ENCODE peak calls at places on chromosomes 6 and 20, in eight cellular contexts. One of them, this sample, is unnamed.

GRCh38 chr6:41740366-41741162 is 5.2 kb upstream of the TFEB start:
- DNase-seq in cardiac fibroblast: no peak
- DNase-seq in adrenal gland: no peak
- DNase-seq in BE2C: no peak
- DNase-seq in cardiac muscle cell: no peak
- DNase-seq in endothelial cell of umbilical vein: no peak
- DNase-seq in dorsolateral prefrontal cortex: no peak
- DNase-seq in HFFc6: no peak
- DNase-seq in this sample: no peak

GRCh38 chr20:37727957-37728634 is 34.3 kb downstream of the CTNNBL1 start:
- DNase-seq in cardiac fibroblast: no peak
- DNase-seq in adrenal gland: no peak
- DNase-seq in BE2C: no peak
- DNase-seq in cardiac muscle cell: no peak
- DNase-seq in endothelial cell of umbilical vein: no peak
- DNase-seq in dorsolateral prefrontal cortex: no peak
- DNase-seq in HFFc6: no peak
- DNase-seq in this sample: no peak

GRCh38 chr6:19838442-19839236 is 1.5 kb downstream of the ID4 start:
- DNase-seq in cardiac fibroblast: peak; percentile 45
- DNase-seq in adrenal gland: no peak
- DNase-seq in BE2C: peak; percentile 20
- DNase-seq in cardiac muscle cell: no peak
- DNase-seq in endothelial cell of umbilical vein: no peak
- DNase-seq in dorsolateral prefrontal cortex: peak; percentile 44
- DNase-seq in HFFc6: no peak
- DNase-seq in this sample: no peak

GRCh38 chr6:33695451-33695855 is 16.0 kb downstream of the UQCC2 start:
- DNase-seq in cardiac fibroblast: peak; percentile 21
- DNase-seq in adrenal gland: no peak
- DNase-seq in BE2C: peak; percentile 34
- DNase-seq in cardiac muscle cell: no peak
- DNase-seq in endothelial cell of umbilical vein: no peak
- DNase-seq in dorsolateral prefrontal cortex: no peak
- DNase-seq in HFFc6: no peak
- DNase-seq in this sample: no peak

GRCh38 chr6:151240861-151241642 is 1.3 kb downstream of the AKAP12 start:
- DNase-seq in cardiac fibroblast: peak; percentile 82
- DNase-seq in adrenal gland: no peak
- DNase-seq in BE2C: peak; percentile 59
- DNase-seq in cardiac muscle cell: peak; percentile 87
- DNase-seq in endothelial cell of umbilical vein: peak; percentile 66
- DNase-seq in dorsolateral prefrontal cortex: peak; percentile 73
- DNase-seq in HFFc6: peak; percentile 16
- DNase-seq in this sample: no peak

GRCh38 chr6:161056451-161056850 is 64.9 kb downstream of the MAP3K4 start:
- DNase-seq in cardiac fibroblast: no peak
- DNase-seq in adrenal gland: no peak
- DNase-seq in BE2C: no peak
- DNase-seq in cardiac muscle cell: no peak
- DNase-seq in endothelial cell of umbilical vein: no peak
- DNase-seq in dorsolateral prefrontal cortex: no peak
- DNase-seq in HFFc6: no peak
- DNase-seq in this sample: no peak

GRCh38 chr6:170438402-170438753 is 114.7 kb downstream of the PSMB1 start:
- DNase-seq in cardiac fibroblast: peak; percentile 98
- DNase-seq in adrenal gland: peak; percentile 83
- DNase-seq in BE2C: peak; percentile 96
- DNase-seq in cardiac muscle cell: peak; percentile 97
- DNase-seq in endothelial cell of umbilical vein: peak; percentile 86
- DNase-seq in dorsolateral prefrontal cortex: peak; percentile 85
- DNase-seq in HFFc6: peak; percentile 99
- DNase-seq in this sample: peak; percentile 66

GRCh38 chr6:23533954-23534725 is 591.9 kb upstream of the NRSN1 start:
- DNase-seq in cardiac fibroblast: peak; percentile 7
- DNase-seq in adrenal gland: no peak
- DNase-seq in BE2C: no peak
- DNase-seq in cardiac muscle cell: peak; percentile 44
- DNase-seq in endothelial cell of umbilical vein: no peak
- DNase-seq in dorsolateral prefrontal cortex: no peak
- DNase-seq in HFFc6: no peak
- DNase-seq in this sample: no peak

GRCh38 chr6:96521267-96521624 is 360 bp upstream of the UFL1 start:
- DNase-seq in cardiac fibroblast: no peak
- DNase-seq in adrenal gland: no peak
- DNase-seq in BE2C: no peak
- DNase-seq in cardiac muscle cell: no peak
- DNase-seq in endothelial cell of umbilical vein: no peak
- DNase-seq in dorsolateral prefrontal cortex: no peak
- DNase-seq in HFFc6: no peak
- DNase-seq in this sample: no peak

GRCh38 chr20:20593447-20594170 is 118.8 kb downstream of the RALGAPA2 start:
- DNase-seq in cardiac fibroblast: peak; percentile 56
- DNase-seq in adrenal gland: peak; percentile 48
- DNase-seq in BE2C: peak; percentile 75
- DNase-seq in cardiac muscle cell: peak; percentile 63
- DNase-seq in endothelial cell of umbilical vein: peak; percentile 35
- DNase-seq in dorsolateral prefrontal cortex: peak; percentile 51
- DNase-seq in HFFc6: peak; percentile 63
- DNase-seq in this sample: no peak

GRCh38 chr20:24425523-24425922 is 43.9 kb upstream of the SYNDIG1 start:
- DNase-seq in cardiac fibroblast: no peak
- DNase-seq in adrenal gland: no peak
- DNase-seq in BE2C: no peak
- DNase-seq in cardiac muscle cell: no peak
- DNase-seq in endothelial cell of umbilical vein: no peak
- DNase-seq in dorsolateral prefrontal cortex: no peak
- DNase-seq in HFFc6: no peak
- DNase-seq in this sample: no peak

GRCh38 chr6:139250296-139251274 is 41.2 kb downstream of the TXLNB start:
- DNase-seq in cardiac fibroblast: peak; percentile 52
- DNase-seq in adrenal gland: peak; percentile 65
- DNase-seq in BE2C: peak; percentile 57
- DNase-seq in cardiac muscle cell: peak; percentile 67
- DNase-seq in endothelial cell of umbilical vein: peak; percentile 60
- DNase-seq in dorsolateral prefrontal cortex: peak; percentile 52
- DNase-seq in HFFc6: peak; percentile 17
- DNase-seq in this sample: no peak

GRCh38 chr6:167781066-167781767 is 45.5 kb upstream of the AFDN start:
- DNase-seq in cardiac fibroblast: no peak
- DNase-seq in adrenal gland: no peak
- DNase-seq in BE2C: no peak
- DNase-seq in cardiac muscle cell: no peak
- DNase-seq in endothelial cell of umbilical vein: no peak
- DNase-seq in dorsolateral prefrontal cortex: no peak
- DNase-seq in HFFc6: no peak
- DNase-seq in this sample: no peak

GRCh38 chr6:43943781-43944250 is 173.8 kb downstream of the VEGFA start:
- DNase-seq in cardiac fibroblast: no peak
- DNase-seq in adrenal gland: no peak
- DNase-seq in BE2C: peak; percentile 43
- DNase-seq in cardiac muscle cell: no peak
- DNase-seq in endothelial cell of umbilical vein: no peak
- DNase-seq in dorsolateral prefrontal cortex: no peak
- DNase-seq in HFFc6: no peak
- DNase-seq in this sample: no peak

GRCh38 chr6:99446076-99446475 is 21.0 kb upstream of the PNISR start:
- DNase-seq in cardiac fibroblast: no peak
- DNase-seq in adrenal gland: no peak
- DNase-seq in BE2C: no peak
- DNase-seq in cardiac muscle cell: no peak
- DNase-seq in endothelial cell of umbilical vein: no peak
- DNase-seq in dorsolateral prefrontal cortex: no peak
- DNase-seq in HFFc6: no peak
- DNase-seq in this sample: no peak

GRCh38 chr20:8867346-8867745 is 201.5 kb upstream of the PLCB4 start:
- DNase-seq in cardiac fibroblast: no peak
- DNase-seq in adrenal gland: no peak
- DNase-seq in BE2C: no peak
- DNase-seq in cardiac muscle cell: no peak
- DNase-seq in endothelial cell of umbilical vein: no peak
- DNase-seq in dorsolateral prefrontal cortex: no peak
- DNase-seq in HFFc6: no peak
- DNase-seq in this sample: no peak

GRCh38 chr6:146968041-146968760 is 236.0 kb upstream of the STXBP5 start:
- DNase-seq in cardiac fibroblast: peak; percentile 85
- DNase-seq in adrenal gland: peak; percentile 33
- DNase-seq in BE2C: peak; percentile 15
- DNase-seq in cardiac muscle cell: peak; percentile 83
- DNase-seq in endothelial cell of umbilical vein: peak; percentile 72
- DNase-seq in dorsolateral prefrontal cortex: no peak
- DNase-seq in HFFc6: peak; percentile 79
- DNase-seq in this sample: no peak

GRCh38 chr6:51844391-51844735 is 243.1 kb downstream of the PKHD1 start:
- DNase-seq in cardiac fibroblast: no peak
- DNase-seq in adrenal gland: no peak
- DNase-seq in BE2C: peak; percentile 72
- DNase-seq in cardiac muscle cell: no peak
- DNase-seq in endothelial cell of umbilical vein: no peak
- DNase-seq in dorsolateral prefrontal cortex: no peak
- DNase-seq in HFFc6: no peak
- DNase-seq in this sample: no peak
- TF ChIP-seq CTCF in cardiac fibroblast: no peak
- TF ChIP-seq CTCF in adrenal gland: no peak
- TF ChIP-seq CTCF in BE2C: peak; percentile 95
- TF ChIP-seq CTCF in cardiac muscle cell: no peak
- TF ChIP-seq CTCF in endothelial cell of umbilical vein: no peak
- TF ChIP-seq CTCF in dorsolateral prefrontal cortex: peak; percentile 28
- TF ChIP-seq CTCF in HFFc6: no peak
- TF ChIP-seq CTCF in this sample: no peak

DNA sequence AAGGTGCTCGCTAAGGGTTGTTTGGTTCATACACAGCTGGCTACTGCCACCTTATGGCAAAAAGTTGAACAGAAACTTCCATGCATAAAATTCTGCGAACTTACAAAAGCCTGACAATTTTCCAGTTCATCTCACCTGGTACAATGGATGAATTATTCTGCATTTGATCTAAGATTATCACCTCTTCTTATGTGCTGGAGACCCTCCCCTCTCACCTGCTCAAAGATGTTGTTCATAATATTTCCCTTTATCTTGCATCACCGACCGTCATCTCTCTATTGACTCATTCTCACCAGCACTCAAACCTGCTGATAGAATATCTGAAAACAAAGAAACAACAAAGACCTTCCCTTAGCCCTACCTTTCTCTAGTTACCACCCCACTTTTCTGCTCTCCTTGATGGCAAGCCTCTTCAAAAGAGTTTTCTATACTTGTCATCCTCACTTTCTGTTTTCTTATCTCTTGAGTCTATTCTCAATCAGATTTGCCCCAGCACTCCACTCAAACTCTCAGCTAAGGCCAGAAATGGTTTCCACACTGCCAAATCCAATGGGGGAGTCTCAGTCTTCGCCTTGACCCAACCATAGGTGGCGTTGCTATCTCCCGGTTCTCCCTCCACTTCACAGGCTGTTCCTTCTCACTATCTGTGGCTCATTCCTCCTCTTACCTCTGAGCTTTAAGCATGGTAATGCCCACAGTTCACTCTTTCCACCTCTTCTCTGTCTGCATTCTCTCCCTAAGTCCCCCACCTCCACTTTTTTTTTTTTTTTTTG is 25.8 kb downstream of the SNRNP48 start:
- DNase-seq in cardiac fibroblast: peak; percentile 80
- DNase-seq in adrenal gland: peak; percentile 59
- DNase-seq in BE2C: peak; percentile 50
- DNase-seq in cardiac muscle cell: peak; percentile 77
- DNase-seq in endothelial cell of umbilical vein: peak; percentile 64
- DNase-seq in dorsolateral prefrontal cortex: no peak
- DNase-seq in HFFc6: peak; percentile 50
- DNase-seq in this sample: no peak
- TF ChIP-seq CTCF in cardiac fibroblast: peak; percentile 80
- TF ChIP-seq CTCF in adrenal gland: peak; percentile 85
- TF ChIP-seq CTCF in BE2C: peak; percentile 86
- TF ChIP-seq CTCF in cardiac muscle cell: peak; percentile 74
- TF ChIP-seq CTCF in endothelial cell of umbilical vein: peak; percentile 66
- TF ChIP-seq CTCF in dorsolateral prefrontal cortex: peak; percentile 77
- TF ChIP-seq CTCF in HFFc6: peak; percentile 83
- TF ChIP-seq CTCF in this sample: no peak

DNA sequence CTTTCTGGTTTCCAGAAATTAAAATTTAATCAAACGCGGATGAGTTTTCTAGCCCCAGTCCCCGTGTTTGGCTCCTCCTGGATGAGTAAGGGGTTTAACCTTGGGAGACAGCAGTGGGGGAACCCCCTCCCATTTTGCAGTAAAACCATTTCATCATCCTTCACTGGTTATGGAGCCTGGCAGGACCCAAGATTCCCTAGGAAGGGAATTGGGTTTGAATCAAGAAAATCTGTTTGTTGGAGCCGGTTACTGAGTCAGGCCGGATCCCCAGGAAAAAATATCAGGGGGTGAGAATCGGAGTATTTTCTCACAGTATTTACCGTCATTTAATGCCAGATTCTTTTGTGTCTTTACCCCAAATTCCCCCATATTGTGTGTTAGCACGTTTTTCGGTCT is 769 bp downstream of the YWHAB start:
- DNase-seq in cardiac fibroblast: no peak
- DNase-seq in adrenal gland: peak; percentile 19
- DNase-seq in BE2C: no peak
- DNase-seq in cardiac muscle cell: peak; percentile 19
- DNase-seq in endothelial cell of umbilical vein: peak; percentile 30
- DNase-seq in dorsolateral prefrontal cortex: no peak
- DNase-seq in HFFc6: no peak
- DNase-seq in this sample: no peak
- TF ChIP-seq CTCF in cardiac fibroblast: no peak
- TF ChIP-seq CTCF in adrenal gland: no peak
- TF ChIP-seq CTCF in BE2C: no peak
- TF ChIP-seq CTCF in cardiac muscle cell: no peak
- TF ChIP-seq CTCF in endothelial cell of umbilical vein: no peak
- TF ChIP-seq CTCF in dorsolateral prefrontal cortex: no peak
- TF ChIP-seq CTCF in HFFc6: peak; percentile 29
- TF ChIP-seq CTCF in this sample: no peak

DNA sequence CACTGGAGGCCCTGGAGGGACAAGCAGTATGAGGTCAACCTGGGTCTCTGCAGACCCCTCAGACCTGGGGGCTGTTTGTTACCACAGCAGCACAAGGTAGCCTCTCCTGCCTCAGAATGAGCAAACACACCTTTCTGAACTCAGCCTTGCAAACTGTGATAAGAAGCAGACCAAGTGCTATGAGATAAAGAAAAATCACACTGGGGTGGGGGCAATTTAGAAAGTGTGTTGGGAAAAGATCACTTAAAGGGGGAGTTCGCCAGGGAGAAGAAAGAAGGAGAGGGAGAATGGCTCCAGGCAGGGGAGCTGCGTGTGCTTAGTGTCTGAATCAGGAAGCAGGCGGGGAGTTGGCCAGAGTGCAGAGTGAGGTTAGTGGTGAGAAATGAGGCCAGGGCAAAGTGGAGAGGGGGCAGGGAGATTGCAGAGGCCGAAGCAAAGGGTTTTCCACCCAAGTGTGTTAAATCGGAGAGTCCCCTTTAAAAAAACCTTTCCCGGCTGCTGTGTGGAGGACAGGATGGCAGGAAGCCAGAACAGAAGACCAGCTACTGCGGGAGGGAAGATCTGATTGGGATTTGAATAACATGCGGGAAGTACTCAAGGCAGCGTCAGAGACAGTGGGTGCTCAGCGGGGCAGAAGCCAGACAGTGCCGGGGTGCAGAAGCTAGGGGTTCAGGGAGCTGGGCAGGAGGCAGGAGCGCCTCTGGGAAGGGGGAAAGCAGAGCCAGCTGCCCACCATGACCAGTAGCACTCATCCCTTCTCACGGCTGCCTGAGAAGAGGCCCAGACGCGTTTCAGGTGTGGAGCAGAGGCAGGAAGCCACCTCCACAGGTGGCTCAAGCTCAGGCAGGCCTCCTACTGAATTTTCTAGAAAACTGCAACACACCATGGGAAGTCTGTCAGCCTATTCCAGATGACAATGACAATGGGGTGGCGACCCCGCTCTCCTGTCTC is 9.0 kb downstream of the ADA start:
- DNase-seq in cardiac fibroblast: peak; percentile 96
- DNase-seq in adrenal gland: peak; percentile 86
- DNase-seq in BE2C: peak; percentile 65
- DNase-seq in cardiac muscle cell: peak; percentile 97
- DNase-seq in endothelial cell of umbilical vein: peak; percentile 89
- DNase-seq in dorsolateral prefrontal cortex: peak; percentile 56
- DNase-seq in HFFc6: peak; percentile 84
- DNase-seq in this sample: peak; percentile 48
- TF ChIP-seq CTCF in cardiac fibroblast: no peak
- TF ChIP-seq CTCF in adrenal gland: no peak
- TF ChIP-seq CTCF in BE2C: no peak
- TF ChIP-seq CTCF in cardiac muscle cell: no peak
- TF ChIP-seq CTCF in endothelial cell of umbilical vein: no peak
- TF ChIP-seq CTCF in dorsolateral prefrontal cortex: no peak
- TF ChIP-seq CTCF in HFFc6: no peak
- TF ChIP-seq CTCF in this sample: no peak